ENCODE peak calls at places on chromosome 20, in seven cellular contexts. Q is HEK293T, V is AG04449, M is cardiac fibroblast, N is right cardiac atrium, I is NCI-H1092 treated with DMSO at 0.1 percent for 48 hours, F is T1000. X is an unnamed sample.

GRCh38 chr20:62665153-62665754 is 23.0 kb downstream of the SLCO4A1 start:
- DNase-seq in Q (no peak), V (no peak), M (no peak), N (no peak), I (no peak), F (no peak), X (no peak)

GRCh38 chr20:63533388-63533787 is 3.8 kb downstream of the PTK6 start:
- DNase-seq in Q (no peak), V (no peak), M (no peak), N (peak), I (no peak), F (no peak), X (no peak)

GRCh38 chr20:19742974-19743649 is 14.9 kb upstream of the RIN2 start:
- DNase-seq in Q (no peak), V (no peak), M (no peak), N (no peak), I (no peak), F (no peak), X (no peak)

GRCh38 chr20:25043499-25044260 is 14.3 kb downstream of the ACSS1 start:
- DNase-seq in Q (no peak), V (no peak), M (no peak), N (peak), I (no peak), F (no peak), X (no peak)

GRCh38 chr20:56433880-56434255 is 21.8 kb downstream of the CASS4 start:
- DNase-seq in Q (no peak), V (no peak), M (peak), N (no peak), I (no peak), F (no peak), X (no peak)

GRCh38 chr20:38804682-38805501 is 605 bp upstream of the PPP1R16B start:
- DNase-seq in Q (no peak), V (no peak), M (peak), N (peak), I (no peak), F (no peak), X (no peak)

GRCh38 chr20:19964289-19965263 is 52.6 kb upstream of the NAA20 start:
- DNase-seq in Q (no peak), V (peak), M (peak), N (peak), I (no peak), F (no peak), X (peak)

GRCh38 chr20:13058666-13059389 is 50.1 kb downstream of the SPTLC3 start:
- DNase-seq in Q (no peak), V (no peak), M (no peak), N (no peak), I (no peak), F (no peak), X (no peak)

GRCh38 chr20:47792021-47792618 is 6.8 kb upstream of the SULF2 start:
- DNase-seq in Q (no peak), V (peak), M (peak), N (peak), I (peak), F (peak), X (peak)